ENCODE peak calls at places on chromosomes 5 and 9, in six cellular contexts. W is tibial artery, E is GM23248, Y is heart right ventricle, X is transverse colon, S is mammary epithelial cell. M is an unnamed sample.

GRCh38 chr9:33164138-33164809 is 2.9 kb downstream of the B4GALT1 start:
- DNase-seq in W (no peak), E (peak; percentile 53), Y (peak; percentile 44), X (peak; percentile 37), S (no peak), M (peak; percentile 52)

GRCh38 chr5:106189121-106189809 is 1481.5 kb downstream of the EFNA5 start:
- DNase-seq in W (no peak), E (no peak), Y (no peak), X (no peak), S (no peak), M (no peak)

GRCh38 chr5:139565411-139566305 is 4.5 kb downstream of the UBE2D2 start:
- DNase-seq in W (no peak), E (no peak), Y (no peak), X (peak; percentile 37), S (no peak), M (peak; percentile 30)

GRCh38 chr9:4620881-4621555 is 41.1 kb upstream of the PLPP6 start:
- DNase-seq in W (no peak), E (peak; percentile 66), Y (no peak), X (no peak), S (no peak), M (no peak)

GRCh38 chr9:16469184-16469583 is 401.3 kb downstream of the BNC2 start:
- DNase-seq in W (no peak), E (no peak), Y (no peak), X (no peak), S (no peak), M (no peak)

GRCh38 chr5:148384389-148384756 is 615 bp downstream of the FBXO38 start:
- DNase-seq in W (no peak), E (peak; percentile 49), Y (no peak), X (no peak), S (peak; percentile 28), M (peak; percentile 58)

GRCh38 chr5:3590967-3591900 is 4.4 kb upstream of the IRX1 start:
- DNase-seq in W (no peak), E (peak; percentile 54), Y (no peak), X (no peak), S (no peak), M (no peak)

GRCh38 chr9:97568461-97569275 is 64.5 kb downstream of the TSTD2 start:
- DNase-seq in W (peak; percentile 13), E (no peak), Y (no peak), X (no peak), S (no peak), M (no peak)

GRCh38 chr5:72300590-72301339 is 19.3 kb downstream of the MRPS27 start:
- DNase-seq in W (no peak), E (peak; percentile 16), Y (no peak), X (no peak), S (no peak), M (no peak)

GRCh38 chr5:78649220-78649700 is 688 bp upstream of the LHFPL2 start:
- DNase-seq in W (peak; percentile 31), E (peak; percentile 45), Y (no peak), X (no peak), S (no peak), M (no peak)

GRCh38 chr5:52356311-52356918 is 431.3 kb upstream of the ITGA1 start:
- DNase-seq in W (no peak), E (peak; percentile 35), Y (no peak), X (no peak), S (no peak), M (no peak)

GRCh38 chr9:120538339-120538738 is 41.6 kb downstream of the CDK5RAP2 start:
- DNase-seq in W (no peak), E (no peak), Y (peak; percentile 28), X (no peak), S (no peak), M (no peak)

GRCh38 chr5:1760656-1761452 is 38.8 kb downstream of the MRPL36 start:
- DNase-seq in W (peak; percentile 15), E (no peak), Y (no peak), X (no peak), S (no peak), M (no peak)

GRCh38 chr5:29037716-29038115 is 1999.3 kb upstream of the CDH9 start:
- DNase-seq in W (no peak), E (no peak), Y (no peak), X (no peak), S (no peak), M (no peak)

GRCh38 chr5:164186550-164186949 is 681.1 kb downstream of the MAT2B start:
- DNase-seq in W (no peak), E (no peak), Y (no peak), X (no peak), S (no peak), M (no peak)

GRCh38 chr5:1524799-1525623 is 1.3 kb upstream of the LPCAT1 start:
- DNase-seq in W (peak; percentile 20), E (no peak), Y (no peak), X (peak; percentile 7), S (no peak), M (no peak)

GRCh38 chr5:172106511-172107356 is 81.3 kb downstream of the STK10 start:
- DNase-seq in W (peak; percentile 57), E (peak; percentile 52), Y (no peak), X (peak; percentile 55), S (no peak), M (peak; percentile 54)

GRCh38 chr5:178941361-178941760 is 363 bp downstream of the ZNF454 start:
- DNase-seq in W (no peak), E (peak; percentile 54), Y (peak; percentile 16), X (no peak), S (no peak), M (no peak)

GRCh38 chr9:27675354-27675753 is 102.1 kb upstream of the C9orf72 start:
- DNase-seq in W (no peak), E (no peak), Y (no peak), X (no peak), S (no peak), M (no peak)

GRCh38 chr5:7576023-7576715 is 180.2 kb downstream of the ADCY2 start:
- DNase-seq in W (no peak), E (no peak), Y (no peak), X (peak; percentile 13), S (no peak), M (no peak)

DNA sequence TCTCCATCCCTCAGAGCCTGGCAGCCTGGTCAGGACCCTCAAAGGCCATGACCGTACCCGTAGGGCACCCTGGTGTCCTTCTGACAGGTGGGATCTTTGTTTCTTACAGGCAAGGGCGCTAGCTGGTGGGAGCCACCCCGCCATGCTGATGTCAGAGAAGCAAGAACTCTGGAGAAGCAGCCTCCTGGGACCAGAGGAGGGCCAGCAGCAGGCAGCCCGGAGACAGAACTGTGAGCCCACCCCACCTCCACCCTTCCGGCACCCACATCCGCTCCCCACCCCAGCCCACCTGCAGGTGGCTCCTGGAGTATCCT is 42.2 kb upstream of the IL17B start:
- DNase-seq in W (no peak), E (no peak), Y (peak; percentile 5), X (no peak), S (no peak), M (no peak)
- H3K4me1 ChIP-seq in W (peaks cover 86% of the 10 kb centered on the region), E (peaks cover 26% of the 10 kb centered on the region), Y (peaks cover 72% of the 10 kb centered on the region), X (peaks cover 22% of the 10 kb centered on the region), S (no peaks in the 10 kb centered on the region), M (no peaks in the 10 kb centered on the region)

DNA sequence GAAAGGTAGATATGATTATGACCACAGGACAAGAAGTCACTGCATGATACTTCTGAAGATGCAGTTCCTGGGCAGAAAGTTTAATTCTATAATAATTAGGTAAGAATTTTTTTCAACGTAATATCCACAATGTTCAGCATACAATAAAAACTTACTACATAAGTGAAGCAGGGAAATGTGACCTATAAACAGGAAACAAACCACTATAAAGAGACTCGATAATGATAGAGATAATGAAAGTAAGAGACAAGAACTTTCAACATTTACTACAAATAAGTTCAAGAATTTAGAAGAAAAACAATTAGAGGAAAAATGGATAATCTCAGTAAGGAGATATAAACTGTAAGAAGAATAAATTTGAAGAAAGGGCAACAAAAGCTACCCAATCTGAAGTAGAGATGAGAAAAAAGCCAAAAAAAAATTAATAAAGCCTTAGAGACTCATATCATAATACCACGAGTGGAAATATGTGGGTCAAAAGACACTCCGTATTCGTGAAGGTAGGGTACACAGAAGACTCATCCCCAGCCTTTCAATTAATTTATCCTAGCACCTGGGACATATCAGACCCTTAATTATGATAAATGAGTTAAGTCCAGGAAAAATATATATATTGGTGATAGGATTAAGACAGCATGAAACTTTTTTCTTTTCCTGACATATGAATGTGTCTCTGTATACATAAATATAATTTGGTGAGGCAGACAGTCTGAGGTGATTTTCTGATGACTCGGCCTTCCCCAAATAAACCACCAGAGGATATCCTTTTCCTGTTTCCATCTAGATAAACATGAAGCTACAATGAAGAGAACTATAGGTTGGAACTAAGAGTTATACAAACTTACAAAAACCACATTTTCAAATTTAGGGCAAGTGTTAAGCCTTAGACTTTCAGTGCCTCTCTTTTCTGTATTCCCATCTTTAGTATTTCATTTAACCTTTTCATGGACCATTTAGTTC is 120.4 kb downstream of the RAPGEF6 start:
- DNase-seq in W (no peak), E (peak; percentile 32), Y (peak; percentile 8), X (no peak), S (peak; percentile 44), M (peak; percentile 64)
- H3K4me3 ChIP-seq in W (no peak overlapping the region), E (no peak overlapping the region), Y (no peak overlapping the region), X (no peak overlapping the region), S (no peak overlapping the region), M (peak overlapping the region; percentile 90)

GRCh38 chr9:137156567-137157375 is 13.1 kb downstream of the LRRC26 start:
- DNase-seq in W (no peak), E (peak; percentile 85), Y (no peak), X (peak; percentile 32), S (no peak), M (peak; percentile 51)

GRCh38 chr9:137160054-137160425 is 9.8 kb downstream of the LRRC26 start:
- DNase-seq in W (no peak), E (no peak), Y (no peak), X (no peak), S (no peak), M (no peak)

GRCh38 chr9:137157618-137158502 is 12.0 kb downstream of the LRRC26 start:
- DNase-seq in W (no peak), E (peak; percentile 64), Y (no peak), X (no peak), S (no peak), M (no peak)

GRCh38 chr9:137159105-137160053 is 10.5 kb downstream of the LRRC26 start:
- DNase-seq in W (no peak), E (no peak), Y (no peak), X (no peak), S (no peak), M (no peak)

DNA sequence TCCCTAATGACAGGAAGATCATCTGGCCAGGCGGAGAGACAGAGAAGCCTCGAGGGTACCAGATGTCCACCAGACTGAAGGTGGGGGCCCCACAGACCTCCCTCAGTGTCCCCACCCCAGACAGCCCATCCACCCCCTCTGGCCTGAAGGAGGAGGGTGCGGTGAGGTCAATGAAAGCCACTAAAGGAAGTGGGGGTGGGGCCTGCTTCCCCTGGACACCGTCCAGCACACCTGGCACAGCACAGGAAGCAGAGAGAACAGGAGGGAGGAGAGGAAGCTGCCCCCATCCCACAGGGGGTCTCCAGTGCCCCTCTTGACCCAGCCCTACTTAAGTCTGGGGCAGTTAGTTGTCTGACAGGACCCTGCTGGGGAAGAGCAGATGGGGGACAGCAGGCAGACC is 11.2 kb downstream of the LRRC26 start:
- DNase-seq in W (no peak), E (no peak), Y (no peak), X (peak; percentile 41), S (no peak), M (no peak)
- H3K27me3 ChIP-seq in W (peaks cover 7% of the 10 kb centered on the region), E (peaks cover 28% of the 10 kb centered on the region), Y (peaks cover 38% of the 10 kb centered on the region), X (peaks cover 86% of the 10 kb centered on the region), S (peaks cover 12% of the 10 kb centered on the region), M (peaks cover 11% of the 10 kb centered on the region)

DNA sequence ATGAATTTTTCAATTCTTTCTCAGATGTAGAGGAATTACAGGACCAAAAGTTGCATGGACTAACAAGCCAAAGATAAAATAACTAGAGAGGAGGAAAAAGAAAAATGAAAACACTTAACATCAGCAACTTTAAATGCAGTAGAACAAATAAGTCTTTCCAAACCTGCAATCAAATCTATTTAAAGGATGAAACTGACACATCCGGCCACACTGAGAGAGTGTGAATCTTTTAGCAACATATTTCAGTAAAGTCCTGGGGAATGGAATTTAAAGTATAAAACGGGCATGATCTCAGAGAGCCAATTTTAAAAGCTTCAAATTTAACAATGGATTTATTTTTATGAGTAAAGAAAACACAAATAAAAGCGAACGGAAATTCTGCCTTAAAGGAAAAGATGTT is 17.1 kb downstream of the CAST start:
- DNase-seq in W (no peak), E (no peak), Y (no peak), X (no peak), S (no peak), M (no peak)
- H3K4me1 ChIP-seq in W (peaks cover 71% of the 10 kb centered on the region), E (no peaks in the 10 kb centered on the region), Y (peaks cover 23% of the 10 kb centered on the region), X (peaks cover 16% of the 10 kb centered on the region), S (peaks cover 3% of the 10 kb centered on the region), M (no peaks in the 10 kb centered on the region)